ENCODE peak calls at places on chromosomes 11 and 22, in ten cellular contexts. B, S, A, H, G, I, P, L, F and K are unnamed samples.

GRCh38 chr11:21495879-21496278 is 697.0 kb upstream of the ANO5 start:
- DNase-seq in L (no peak), P (no peak), S (no peak), G (no peak), H (no peak), B (no peak), A (no peak), I (no peak), F (no peak), K (no peak)

GRCh38 chr11:121236115-121237001 is 56.2 kb upstream of the SC5D start:
- DNase-seq in P (peak), G (peak), L (no peak), B (no peak), H (no peak), A (no peak), S (no peak), I (no peak), F (no peak), K (peak)

GRCh38 chr11:64298966-64299846 is 952 bp upstream of the CATSPERZ start:
- DNase-seq in A (no peak), F (peak), I (no peak), B (no peak), S (peak), G (peak), L (no peak), H (no peak), P (no peak), K (no peak)

GRCh38 chr22:19880786-19881569 is 26.3 kb upstream of the GNB1L start:
- DNase-seq in F (peak), I (no peak), H (peak), S (peak), A (no peak), B (no peak), P (peak), L (peak), G (peak), K (peak)

GRCh38 chr11:123510579-123510905 is 80.5 kb downstream of the GRAMD1B start:
- DNase-seq in F (no peak), I (no peak), H (peak), S (no peak), G (no peak), L (no peak), A (no peak), P (no peak), B (no peak), K (no peak)

GRCh38 chr11:111846640-111847039 is 24.7 kb downstream of the ALG9 start:
- DNase-seq in S (no peak), I (no peak), F (no peak), A (no peak), G (peak), H (peak), L (no peak), P (peak), B (no peak), K (peak)

GRCh38 chr11:123473941-123474668 is 44.0 kb downstream of the GRAMD1B start:
- DNase-seq in I (no peak), P (peak), A (no peak), G (peak), H (no peak), F (no peak), S (no peak), B (no peak), L (peak), K (peak)

GRCh38 chr11:10982695-10983492 is 125.0 kb upstream of the ZBED5 start:
- DNase-seq in S (no peak), A (no peak), B (no peak), L (peak), P (peak), H (peak), I (no peak), F (no peak), G (no peak), K (no peak)

GRCh38 chr11:68214173-68215086 is 1.3 kb upstream of the KMT5B start:
- DNase-seq in L (no peak), P (no peak), G (no peak), B (no peak), F (no peak), A (no peak), I (peak), H (no peak), S (no peak), K (no peak)

GRCh38 chr11:93689166-93689734 is 27.8 kb downstream of the CEP295 start:
- DNase-seq in S (no peak), B (no peak), I (no peak), A (no peak), F (no peak), P (no peak), H (no peak), L (no peak), G (no peak), K (no peak)

GRCh38 chr11:20611892-20612291 is 12.5 kb downstream of the SLC6A5 start:
- DNase-seq in P (peak), L (no peak), F (no peak), A (no peak), G (peak), I (no peak), S (no peak), H (no peak), B (no peak), K (peak)

GRCh38 chr11:72813740-72814138 is 472 bp upstream of the ATG16L2 start:
- DNase-seq in F (peak), L (peak), P (peak), H (peak), S (peak), A (no peak), G (peak), B (peak), I (no peak), K (peak)

GRCh38 chr22:19498154-19498865 is 18.6 kb downstream of the CDC45 start:
- DNase-seq in B (no peak), S (no peak), F (no peak), G (no peak), H (no peak), A (no peak), I (no peak), L (no peak), P (no peak), K (no peak)